ENCODE peak calls at places on chromosome 4, in seven cellular contexts. B is NCI-H460; W is foreskin melanocyte; N is OCI-LY7; U is activated CD8-positive, alpha-beta memory T cell treated with anti-CD3 and anti-CD28 coated beads for 48 hours; T is stimulated activated naive CD4-positive, alpha-beta T cell treated with Interleukin-2 at 50 U/mL for 16 hours; O is lower lobe of right lung. E is an unnamed sample.
A peak's percentile ranks its signal among the peaks of the same experiment; 100 is the strongest.

GRCh38 chr4:8353912-8354453 is 84.4 kb downstream of the HTRA3 start:
- DNase-seq in B (no peak), W (no peak), N (no peak), U (no peak), T (no peak), O (no peak), E (no peak)

GRCh38 chr4:159105063-159105414 is 2.2 kb downstream of the RAPGEF2 start:
- DNase-seq in B (no peak), W (no peak), N (no peak), U (no peak), T (no peak), O (no peak), E (peak; percentile 35)

GRCh38 chr4:108884596-108884995 is 121.7 kb upstream of the ETNPPL start:
- DNase-seq in B (no peak), W (no peak), N (no peak), U (no peak), T (no peak), O (no peak), E (no peak)

GRCh38 chr4:10084651-10085320 is 31.8 kb downstream of the WDR1 start:
- DNase-seq in B (no peak), W (no peak), N (no peak), U (no peak), T (no peak), O (peak; percentile 36), E (no peak)

GRCh38 chr4:5963611-5964010 is 54.6 kb downstream of the C4orf50 start:
- DNase-seq in B (no peak), W (no peak), N (no peak), U (no peak), T (no peak), O (no peak), E (no peak)

GRCh38 chr4:3107271-3108185 is 33.0 kb downstream of the HTT start:
- DNase-seq in B (no peak), W (peak; percentile 51), N (no peak), U (no peak), T (no peak), O (no peak), E (no peak)

GRCh38 chr4:20984011-20984836 is 284.0 kb downstream of the PACRGL start:
- DNase-seq in B (no peak), W (no peak), N (no peak), U (no peak), T (no peak), O (no peak), E (no peak)

GRCh38 chr4:53748328-53748772 is 157.1 kb upstream of the LNX1 start:
- DNase-seq in B (no peak), W (no peak), N (peak; percentile 99), U (no peak), T (no peak), O (no peak), E (peak; percentile 96)

GRCh38 chr4:54513231-54513630 is 144.5 kb upstream of the KIT start:
- DNase-seq in B (no peak), W (no peak), N (no peak), U (no peak), T (no peak), O (no peak), E (no peak)

GRCh38 chr4:42397256-42397634 is at the start of gene SHISA3:
- DNase-seq in B (no peak), W (no peak), N (peak; percentile 29), U (no peak), T (no peak), O (no peak), E (peak; percentile 24)

GRCh38 chr4:133969202-133969873 is 232.3 kb downstream of the PABPC4L start:
- DNase-seq in B (no peak), W (peak; percentile 61), N (no peak), U (no peak), T (no peak), O (no peak), E (peak; percentile 13)

GRCh38 chr4:150457802-150458201 is 124.1 kb upstream of the MAB21L2 start:
- DNase-seq in B (no peak), W (no peak), N (no peak), U (no peak), T (no peak), O (no peak), E (no peak)